ENCODE peak calls at places on chromosomes 7 and 10, in ten cellular contexts. A is astrocyte; V is SJCRH30; W is PC-3; S is keratinocyte; L is CD4-positive, alpha-beta T cell; U is lower lobe of right lung; P is tibial artery; F is endothelial cell of umbilical vein; H is tibial nerve. D is an unnamed sample.
A peak's percentile ranks its signal among the peaks of the same experiment; 100 is the strongest.

GRCh38 chr7:66152538-66153191 is 38.0 kb downstream of the CRCP start:
- DNase-seq in A (no peak), V (peak; percentile 84), W (no peak), S (no peak), L (no peak), U (no peak), P (no peak), F (peak; percentile 56), H (no peak), D (peak; percentile 2)

GRCh38 chr10:71713135-71714040 is 6.2 kb downstream of the C10orf105 start:
- DNase-seq in A (peak; percentile 80), V (no peak), W (no peak), S (peak; percentile 44), L (peak; percentile 17), U (peak; percentile 74), P (peak; percentile 97), F (peak; percentile 26), H (peak; percentile 86), D (peak; percentile 79)

GRCh38 chr10:110353244-110354119 is 48.8 kb upstream of the SMNDC1 start:
- DNase-seq in A (peak; percentile 94), V (no peak), W (peak; percentile 85), S (peak; percentile 96), L (no peak), U (no peak), P (no peak), F (peak; percentile 66), H (no peak), D (no peak)

GRCh38 chr10:55470840-55471239 is 669.8 kb upstream of the PCDH15 start:
- DNase-seq in A (no peak), V (no peak), W (no peak), S (no peak), L (no peak), U (no peak), P (no peak), F (no peak), H (no peak), D (no peak)

GRCh38 chr10:44264244-44264643 is 120.7 kb downstream of the CXCL12 start:
- DNase-seq in A (no peak), V (no peak), W (no peak), S (no peak), L (no peak), U (no peak), P (no peak), F (no peak), H (no peak), D (no peak)

GRCh38 chr10:96626795-96627194 is 40.0 kb upstream of the TM9SF3 start:
- DNase-seq in A (no peak), V (no peak), W (no peak), S (no peak), L (no peak), U (no peak), P (no peak), F (no peak), H (no peak), D (no peak)

GRCh38 chr7:128838109-128838779 is 8.0 kb downstream of the FLNC start:
- DNase-seq in A (no peak), V (no peak), W (no peak), S (no peak), L (no peak), U (peak; percentile 39), P (no peak), F (no peak), H (no peak), D (peak; percentile 58)

GRCh38 chr7:54878339-54878738 is 119.3 kb upstream of the SEC61G start:
- DNase-seq in A (no peak), V (no peak), W (no peak), S (no peak), L (no peak), U (no peak), P (no peak), F (no peak), H (no peak), D (no peak)

GRCh38 chr7:78164459-78164858 is 365.9 kb downstream of the PHTF2 start:
- DNase-seq in A (no peak), V (no peak), W (no peak), S (no peak), L (no peak), U (no peak), P (no peak), F (no peak), H (no peak), D (no peak)

DNA sequence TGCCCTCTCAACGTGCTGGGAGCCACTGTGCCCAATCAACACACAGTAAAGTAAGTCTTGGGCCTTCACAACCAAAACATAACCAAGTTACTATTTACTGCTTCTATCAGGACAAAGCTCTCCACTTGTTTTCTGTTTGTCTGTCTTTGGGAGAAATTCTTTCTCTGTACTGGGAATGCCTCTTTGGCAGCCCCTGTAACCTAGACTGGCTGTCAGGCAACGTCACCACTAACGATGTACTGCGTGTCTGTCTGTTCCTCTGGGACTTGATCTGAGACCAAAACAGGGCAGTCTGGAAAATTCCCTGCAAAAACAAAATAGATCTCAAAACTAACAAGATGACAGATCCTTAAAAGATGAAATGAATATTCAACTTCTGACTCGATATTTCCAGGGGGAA is 113.0 kb downstream of the SMURF1 start:
- DNase-seq in A (no peak), V (no peak), W (no peak), S (no peak), L (no peak), U (no peak), P (peak; percentile 91), F (no peak), H (no peak), D (no peak)
- H3K27ac ChIP-seq in A (no peak overlapping the region), V (no peak overlapping the region), W (no peak overlapping the region), S (no peak overlapping the region), L (no peak overlapping the region), U (peak overlapping the region; percentile 33), P (peak overlapping the region; percentile 92), F (no peak overlapping the region), H (peak overlapping the region; percentile 62), D (peak overlapping the region; percentile 42)

DNA sequence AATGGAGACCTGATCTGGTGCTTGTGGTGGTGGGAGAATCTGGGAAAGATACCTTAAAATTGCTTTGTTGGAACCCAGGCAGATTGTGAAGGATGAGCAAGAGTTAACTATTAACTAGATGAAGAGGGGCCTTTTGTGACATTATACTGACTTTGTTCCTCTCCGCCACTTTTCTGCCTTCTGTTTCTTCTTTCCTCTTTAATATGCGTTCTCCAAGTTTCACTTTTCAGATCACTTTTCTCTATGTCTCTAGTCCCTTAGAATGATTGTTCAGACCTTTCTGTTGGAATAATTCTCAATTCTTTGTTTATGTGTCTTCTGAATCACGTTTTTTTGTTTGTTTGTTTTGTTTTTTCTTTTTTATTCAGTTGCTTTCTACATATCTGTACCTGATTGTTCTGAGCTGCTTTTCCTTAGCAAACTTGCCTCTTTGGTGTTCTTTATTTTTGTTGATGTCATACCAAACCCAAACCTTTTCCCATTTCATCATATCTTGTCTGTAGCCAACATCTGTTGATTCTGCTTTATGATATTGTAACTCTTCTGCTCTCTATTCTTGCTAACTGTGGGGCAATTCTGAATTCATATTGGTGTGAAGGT is 2.8 kb downstream of the BMPR1A start:
- DNase-seq in A (no peak), V (no peak), W (no peak), S (no peak), L (no peak), U (no peak), P (no peak), F (no peak), H (no peak), D (no peak)
- H3K27ac ChIP-seq in A (no peak overlapping the region), V (no peak overlapping the region), W (no peak overlapping the region), S (no peak overlapping the region), L (no peak overlapping the region), U (no peak overlapping the region), P (peak overlapping the region; percentile 98), F (no peak overlapping the region), H (no peak overlapping the region), D (no peak overlapping the region)

GRCh38 chr10:11658801-11659368 is 47.4 kb upstream of the USP6NL start:
- DNase-seq in A (no peak), V (no peak), W (peak; percentile 15), S (no peak), L (no peak), U (no peak), P (no peak), F (no peak), H (no peak), D (no peak)

GRCh38 chr10:11655839-11656238 is 44.4 kb upstream of the USP6NL start:
- DNase-seq in A (peak; percentile 8), V (no peak), W (no peak), S (no peak), L (no peak), U (no peak), P (no peak), F (peak; percentile 25), H (no peak), D (no peak)

GRCh38 chr10:11663763-11664555 is 52.5 kb upstream of the USP6NL start:
- DNase-seq in A (no peak), V (peak; percentile 74), W (no peak), S (no peak), L (no peak), U (no peak), P (no peak), F (no peak), H (no peak), D (no peak)

DNA sequence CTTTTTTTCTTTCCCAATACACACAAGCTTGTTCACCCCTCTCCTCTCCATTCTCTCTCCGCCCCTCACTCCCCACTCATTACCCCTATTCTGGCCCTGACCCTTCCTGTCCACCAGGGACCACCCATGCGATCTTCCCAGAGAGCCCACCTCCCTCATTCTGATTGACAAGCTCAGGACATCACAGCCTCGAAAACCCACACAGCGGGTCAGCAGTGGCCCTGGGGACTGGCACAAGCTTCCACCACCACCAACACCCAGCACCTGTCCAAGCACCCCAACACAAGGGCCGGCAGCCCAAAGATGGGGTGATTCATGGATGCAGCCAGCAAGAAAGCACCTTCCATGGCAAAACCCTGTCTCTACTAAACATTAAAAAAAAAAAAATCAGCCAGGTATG is 50.0 kb upstream of the USP6NL start:
- DNase-seq in A (no peak), V (no peak), W (no peak), S (no peak), L (no peak), U (no peak), P (no peak), F (no peak), H (no peak), D (no peak)
- H3K27ac ChIP-seq in A (no peak overlapping the region), V (no peak overlapping the region), W (no peak overlapping the region), S (no peak overlapping the region), L (no peak overlapping the region), U (no peak overlapping the region), P (no peak overlapping the region), F (no peak overlapping the region), H (no peak overlapping the region), D (no peak overlapping the region)

DNA sequence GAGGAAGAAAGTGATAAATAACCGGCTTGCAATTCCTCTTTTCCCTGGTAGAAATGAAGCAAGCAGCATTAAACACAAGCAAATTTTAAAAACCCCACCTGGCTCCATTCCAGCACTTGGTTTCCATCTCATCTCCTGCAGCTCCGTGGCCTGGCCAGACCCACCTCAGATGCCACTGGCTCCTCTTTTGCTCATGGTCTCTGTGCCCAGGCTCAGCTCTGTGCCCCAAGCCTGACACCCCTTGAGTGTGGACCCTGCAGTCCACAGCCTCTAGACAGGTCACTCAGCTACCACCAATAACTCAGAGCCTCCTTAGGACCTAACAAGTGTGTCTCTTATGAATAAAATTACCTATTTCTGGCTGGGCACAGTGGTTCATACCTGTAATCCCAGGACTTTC is 479.5 kb downstream of the TNS3 start:
- DNase-seq in A (no peak), V (no peak), W (no peak), S (no peak), L (no peak), U (no peak), P (no peak), F (no peak), H (no peak), D (no peak)
- H3K27ac ChIP-seq in A (no peak overlapping the region), V (no peak overlapping the region), W (no peak overlapping the region), S (no peak overlapping the region), L (no peak overlapping the region), U (no peak overlapping the region), P (no peak overlapping the region), F (no peak overlapping the region), H (no peak overlapping the region), D (no peak overlapping the region)

GRCh38 chr7:151146761-151147160 is 20.7 kb downstream of the GBX1 start:
- DNase-seq in A (no peak), V (no peak), W (no peak), S (no peak), L (no peak), U (no peak), P (no peak), F (no peak), H (no peak), D (no peak)
- H3K27ac ChIP-seq in A (no peak overlapping the region), V (no peak overlapping the region), W (no peak overlapping the region), S (no peak overlapping the region), L (no peak overlapping the region), U (no peak overlapping the region), P (no peak overlapping the region), F (no peak overlapping the region), H (no peak overlapping the region), D (no peak overlapping the region)

D was measured in upper lobe of right lung.